ENCODE peak calls at places on chromosomes 4 and X, in four cellular contexts. One of them, this sample, is unnamed.

GRCh38 chrX:18649498-18649951 is 22.4 kb downstream of the RS1 start:
- DNase-seq in H1: peak
- DNase-seq in mesendoderm: peak
- DNase-seq in H9: peak
- DNase-seq in this sample: no peak

GRCh38 chrX:38149016-38149415 is 71.7 kb downstream of the SRPX start:
- DNase-seq in H9: no peak
- DNase-seq in H1: no peak
- DNase-seq in mesendoderm: no peak
- DNase-seq in this sample: no peak

GRCh38 chr4:127698789-127699200 is 31.4 kb upstream of the SLC25A31 start:
- DNase-seq in mesendoderm: no peak
- DNase-seq in H1: no peak
- DNase-seq in H9: no peak
- DNase-seq in this sample: peak

GRCh38 chr4:61193863-61194262 is 6.3 kb upstream of the ADGRL3 start:
- DNase-seq in H9: no peak
- DNase-seq in mesendoderm: no peak
- DNase-seq in H1: no peak
- DNase-seq in this sample: no peak

GRCh38 chrX:21968333-21968732 is 27.8 kb downstream of the SMS start:
- DNase-seq in H1: no peak
- DNase-seq in H9: no peak
- DNase-seq in mesendoderm: no peak
- DNase-seq in this sample: no peak

GRCh38 chrX:124388562-124388961 is 42.2 kb downstream of the SH2D1A start:
- DNase-seq in H9: no peak
- DNase-seq in H1: peak
- DNase-seq in mesendoderm: peak
- DNase-seq in this sample: peak

GRCh38 chr4:131721883-131722282 is 1427.2 kb upstream of the PCDH10 start:
- DNase-seq in H9: no peak
- DNase-seq in mesendoderm: no peak
- DNase-seq in H1: no peak
- DNase-seq in this sample: no peak

GRCh38 chr4:165506780-165507305 is 128.0 kb downstream of the CPE start:
- DNase-seq in H9: no peak
- DNase-seq in H1: no peak
- DNase-seq in mesendoderm: no peak
- DNase-seq in this sample: no peak

GRCh38 chrX:19699151-19699550 is 183.8 kb upstream of the MAP3K15 start:
- DNase-seq in H1: no peak
- DNase-seq in H9: no peak
- DNase-seq in mesendoderm: no peak
- DNase-seq in this sample: no peak

GRCh38 chr4:6222761-6223292 is 22.5 kb upstream of the JAKMIP1 start:
- DNase-seq in mesendoderm: peak
- DNase-seq in H9: peak
- DNase-seq in H1: peak
- DNase-seq in this sample: no peak

GRCh38 chrX:145751943-145752342 is 65.7 kb upstream of the SLITRK2 start:
- DNase-seq in mesendoderm: no peak
- DNase-seq in H1: no peak
- DNase-seq in H9: no peak
- DNase-seq in this sample: no peak

GRCh38 chr4:25068386-25068785 is 37.6 kb upstream of the LGI2 start:
- DNase-seq in mesendoderm: no peak
- DNase-seq in H1: no peak
- DNase-seq in H9: no peak
- DNase-seq in this sample: no peak

GRCh38 chrX:15751160-15751819 is 13.2 kb downstream of the CA5B start:
- DNase-seq in H9: no peak
- DNase-seq in mesendoderm: no peak
- DNase-seq in H1: no peak
- DNase-seq in this sample: peak

GRCh38 chrX:13899607-13900006 is 82.7 kb upstream of the GPM6B start:
- DNase-seq in H1: no peak
- DNase-seq in mesendoderm: peak
- DNase-seq in H9: no peak
- DNase-seq in this sample: peak

GRCh38 chrX:112642349-112642748 is 37.4 kb downstream of the LHFPL1 start:
- DNase-seq in H9: peak
- DNase-seq in H1: peak
- DNase-seq in mesendoderm: peak
- DNase-seq in this sample: peak

GRCh38 chrX:123648028-123648810 is 84.6 kb downstream of the THOC2 start:
- DNase-seq in H9: peak
- DNase-seq in H1: peak
- DNase-seq in mesendoderm: peak
- DNase-seq in this sample: peak

GRCh38 chrX:55695227-55696018 is 22.1 kb upstream of the RRAGB start:
- DNase-seq in H1: no peak
- DNase-seq in H9: no peak
- DNase-seq in mesendoderm: no peak
- DNase-seq in this sample: no peak

GRCh38 chrX:44943007-44943406 is 70.0 kb downstream of the KDM6A start:
- DNase-seq in H9: no peak
- DNase-seq in mesendoderm: no peak
- DNase-seq in H1: no peak
- DNase-seq in this sample: no peak

GRCh38 chrX:130516123-130516522 is 114.3 kb downstream of the RBMX2 start:
- DNase-seq in mesendoderm: no peak
- DNase-seq in H1: no peak
- DNase-seq in H9: no peak
- DNase-seq in this sample: no peak

GRCh38 chrX:135009057-135009605 is 13.2 kb downstream of the RTL8B start:
- DNase-seq in mesendoderm: no peak
- DNase-seq in H9: no peak
- DNase-seq in H1: no peak
- DNase-seq in this sample: no peak

GRCh38 chrX:103329991-103330390 is at the start of gene TCEAL7:
- DNase-seq in H9: peak
- DNase-seq in H1: no peak
- DNase-seq in mesendoderm: peak
- DNase-seq in this sample: peak

GRCh38 chr4:48112017-48112667 is 21.9 kb downstream of the TXK start:
- DNase-seq in mesendoderm: peak
- DNase-seq in H9: no peak
- DNase-seq in H1: no peak
- DNase-seq in this sample: peak

GRCh38 chrX:37644381-37645305 is 40.9 kb upstream of the XK start:
- DNase-seq in mesendoderm: no peak
- DNase-seq in H9: no peak
- DNase-seq in H1: no peak
- DNase-seq in this sample: no peak

GRCh38 chrX:10634681-10635161 is 14.3 kb upstream of the MID1 start:
- DNase-seq in H1: no peak
- DNase-seq in mesendoderm: peak
- DNase-seq in H9: no peak
- DNase-seq in this sample: peak

GRCh38 chr4:83657336-83657735 is 121.4 kb downstream of the GPAT3 start:
- DNase-seq in H1: no peak
- DNase-seq in H9: no peak
- DNase-seq in mesendoderm: no peak
- DNase-seq in this sample: no peak

GRCh38 chr4:169152104-169152503 is 118.7 kb downstream of the SH3RF1 start:
- DNase-seq in H1: no peak
- DNase-seq in mesendoderm: no peak
- DNase-seq in H9: no peak
- DNase-seq in this sample: no peak

GRCh38 chr4:169150806-169151205 is 120.0 kb downstream of the SH3RF1 start:
- DNase-seq in H9: no peak
- DNase-seq in H1: no peak
- DNase-seq in mesendoderm: no peak
- DNase-seq in this sample: peak

GRCh38 chr4:169151671-169152070 is 119.1 kb downstream of the SH3RF1 start:
- DNase-seq in H9: no peak
- DNase-seq in mesendoderm: no peak
- DNase-seq in H1: no peak
- DNase-seq in this sample: peak

GRCh38 chr4:169152899-169153298 is 117.9 kb downstream of the SH3RF1 start:
- DNase-seq in H1: no peak
- DNase-seq in H9: no peak
- DNase-seq in mesendoderm: peak
- DNase-seq in this sample: no peak

GRCh38 chr4:169153451-169153850 is 117.3 kb downstream of the SH3RF1 start:
- DNase-seq in H1: no peak
- DNase-seq in H9: no peak
- DNase-seq in mesendoderm: peak
- DNase-seq in this sample: no peak
- H3K56ac ChIP-seq in H1: no peak
- H3K56ac ChIP-seq in H9: no peak
- H3K56ac ChIP-seq in mesendoderm: no peak
- H3K56ac ChIP-seq in this sample: no peak

GRCh38 chr4:53935780-53936179 is 128.6 kb downstream of the CHIC2 start:
- DNase-seq in H9: no peak
- DNase-seq in mesendoderm: no peak
- DNase-seq in H1: no peak
- DNase-seq in this sample: peak
- H2AK5ac ChIP-seq in H9: no peak
- H2AK5ac ChIP-seq in mesendoderm: no peak
- H2AK5ac ChIP-seq in H1: no peak
- H2AK5ac ChIP-seq in this sample: no peak

GRCh38 chr4:37279894-37280592 is 35.5 kb downstream of the NWD2 start:
- DNase-seq in H9: no peak
- DNase-seq in mesendoderm: no peak
- DNase-seq in H1: no peak
- DNase-seq in this sample: no peak
- H3K56ac ChIP-seq in H9: no peak
- H3K56ac ChIP-seq in mesendoderm: no peak
- H3K56ac ChIP-seq in H1: no peak
- H3K56ac ChIP-seq in this sample: no peak

DNA sequence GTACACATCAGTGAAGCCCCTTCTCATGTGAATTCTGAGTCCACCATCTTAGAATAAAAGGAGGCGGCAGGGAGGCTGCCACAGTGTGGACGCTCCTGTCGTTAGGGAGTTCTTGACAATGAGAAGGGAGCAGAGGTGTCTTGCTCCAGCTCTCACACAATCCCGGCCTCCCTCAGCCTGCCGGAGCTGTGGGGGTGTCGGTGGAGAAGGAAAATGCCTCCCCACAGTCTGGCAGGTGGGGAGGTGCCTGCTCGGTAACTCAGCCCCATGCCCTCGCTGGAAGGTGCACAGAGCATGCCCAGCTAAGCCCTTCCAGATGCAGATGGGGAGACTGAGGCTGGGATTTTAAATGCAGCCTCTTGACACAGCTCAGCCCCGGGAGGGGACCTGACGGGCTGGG is 20.0 kb upstream of the SH3TC1 start:
- DNase-seq in mesendoderm: no peak
- DNase-seq in H1: no peak
- DNase-seq in H9: no peak
- DNase-seq in this sample: no peak
- H2AK5ac ChIP-seq in mesendoderm: no peak
- H2AK5ac ChIP-seq in H1: no peak
- H2AK5ac ChIP-seq in H9: no peak
- H2AK5ac ChIP-seq in this sample: no peak

DNA sequence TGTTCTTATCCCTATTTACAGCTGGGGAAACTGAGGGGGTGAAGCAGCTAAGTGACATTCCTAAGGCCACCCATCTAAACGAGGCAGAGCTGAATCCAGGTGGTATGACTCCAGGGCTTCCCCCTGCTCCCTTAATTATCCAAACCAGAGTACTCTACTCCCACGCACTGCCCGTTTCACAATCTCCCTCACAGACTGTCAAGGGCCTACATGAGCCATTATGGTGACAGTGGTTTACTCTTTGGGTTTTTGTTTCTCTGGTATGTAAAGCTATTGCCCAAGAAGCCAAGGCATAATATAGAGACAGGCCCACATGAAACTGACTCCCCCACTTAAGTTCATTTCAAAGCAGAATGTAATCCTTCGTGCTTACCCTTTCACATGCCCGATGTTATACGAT is 95.1 kb downstream of the NHS start:
- DNase-seq in H1: no peak
- DNase-seq in H9: no peak
- DNase-seq in mesendoderm: no peak
- DNase-seq in this sample: peak
- H3K56ac ChIP-seq in H1: no peak
- H3K56ac ChIP-seq in H9: no peak
- H3K56ac ChIP-seq in mesendoderm: no peak
- H3K56ac ChIP-seq in this sample: no peak

GRCh38 chr4:2468464-2469191 is at the start of gene RNF4:
- DNase-seq in mesendoderm: peak
- DNase-seq in H9: peak
- DNase-seq in H1: peak
- DNase-seq in this sample: peak

GRCh38 chr4:2472187-2472586 is 3.3 kb downstream of the RNF4 start:
- DNase-seq in H9: no peak
- DNase-seq in mesendoderm: no peak
- DNase-seq in H1: no peak
- DNase-seq in this sample: peak

GRCh38 chr4:2465032-2465431 is 3.9 kb upstream of the RNF4 start:
- DNase-seq in mesendoderm: no peak
- DNase-seq in H1: no peak
- DNase-seq in H9: no peak
- DNase-seq in this sample: no peak

GRCh38 chr4:2469192-2469984 is 482 bp downstream of the RNF4 start:
- DNase-seq in H9: peak
- DNase-seq in H1: no peak
- DNase-seq in mesendoderm: peak
- DNase-seq in this sample: peak
- H2AK5ac ChIP-seq in H9: no peak
- H2AK5ac ChIP-seq in H1: peak
- H2AK5ac ChIP-seq in mesendoderm: peak
- H2AK5ac ChIP-seq in this sample: peak

DNA sequence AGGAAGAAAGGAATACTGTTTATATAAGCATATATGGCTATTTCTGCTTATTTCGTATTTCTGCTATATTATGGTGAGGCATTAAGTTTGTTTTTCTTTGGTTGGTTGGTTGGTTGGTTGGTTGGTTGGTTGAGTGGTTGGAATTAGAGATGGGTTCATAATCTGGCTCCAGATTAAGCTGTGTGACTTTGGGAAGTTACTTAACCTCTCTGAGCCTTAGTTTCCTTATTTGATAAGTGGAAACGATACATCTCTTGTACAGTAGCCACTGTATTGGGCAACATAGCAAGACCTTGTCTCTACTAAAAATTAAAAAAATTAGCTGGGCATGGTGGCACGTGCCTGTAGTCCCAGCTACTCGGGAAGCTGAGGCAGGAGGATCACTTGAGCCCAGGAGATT is 46.1 kb upstream of the CEP135 start:
- DNase-seq in mesendoderm: no peak
- DNase-seq in H1: no peak
- DNase-seq in H9: no peak
- DNase-seq in this sample: no peak
- H3K56ac ChIP-seq in mesendoderm: no peak
- H3K56ac ChIP-seq in H1: no peak
- H3K56ac ChIP-seq in H9: no peak
- H3K56ac ChIP-seq in this sample: no peak

This sample was measured in IMR-90.